ENCODE peak calls at places on chromosomes 3 and 15, in ten cellular contexts. O is IMR-90, K is HCT116, C is endothelial cell, E is adrenal gland, I is lower lobe of right lung, P is heart left ventricle, Q is right atrium auricular region, Z is mesothelial cell of epicardium, D is neural crest cell. G is an unnamed sample.

GRCh38 chr3:195563317-195563716 is 20.2 kb upstream of the PPP1R2 start:
- DNase-seq in P (no peak), I (no peak), K (no peak), Q (no peak), C (no peak), D (no peak), Z (no peak), E (no peak), O (no peak), G (no peak)

GRCh38 chr3:161274691-161275298 is 53.7 kb downstream of the NMD3 start:
- DNase-seq in Z (no peak), K (peak), D (peak), O (peak), P (peak), C (peak), E (peak), I (no peak), Q (no peak), G (no peak)

GRCh38 chr3:20669184-20669583 is 483.2 kb upstream of the SGO1 start:
- DNase-seq in D (no peak), O (no peak), E (peak), Z (no peak), P (peak), Q (no peak), C (no peak), I (no peak), K (no peak), G (no peak)

GRCh38 chr3:104102386-104102785 is 1264.3 kb upstream of the ALCAM start:
- DNase-seq in Q (no peak), O (peak), D (peak), C (peak), I (no peak), Z (no peak), P (no peak), E (no peak), K (peak), G (no peak)

GRCh38 chr3:168885028-168885427 is 778.5 kb downstream of the MECOM start:
- DNase-seq in O (peak), P (no peak), Z (no peak), D (no peak), C (no peak), Q (no peak), E (no peak), I (no peak), K (no peak), G (no peak)

GRCh38 chr3:8937064-8938020 is 25.9 kb downstream of the RAD18 start:
- DNase-seq in K (peak), P (no peak), D (no peak), C (no peak), I (no peak), Z (no peak), O (peak), E (no peak), Q (no peak), G (no peak)

GRCh38 chr3:132256984-132257383 is 60.2 kb upstream of the ACP3 start:
- DNase-seq in E (peak), Z (no peak), K (peak), D (peak), P (no peak), C (peak), I (no peak), O (peak), Q (no peak), G (no peak)

GRCh38 chr3:195003006-195003892 is 267.7 kb downstream of the XXYLT1 start:
- DNase-seq in I (peak), C (no peak), K (no peak), Z (no peak), P (peak), Q (peak), D (no peak), E (peak), O (no peak), G (peak)

GRCh38 chr3:69012111-69012835 is 1.2 kb downstream of the EOGT start:
- DNase-seq in Q (no peak), P (peak), O (peak), C (peak), K (no peak), I (peak), D (no peak), Z (no peak), E (peak), G (no peak)

GRCh38 chr3:86785381-86785780 is 205.6 kb downstream of the VGLL3 start:
- DNase-seq in K (no peak), C (no peak), E (no peak), Q (no peak), O (peak), P (no peak), I (no peak), D (no peak), Z (no peak), G (no peak)
- TF ChIP-seq CTCF in K (no peak), C (no peak), E (no peak), Q (no peak), O (peak), P (peak), I (no peak), D (peak), Z (peak), G (peak)

GRCh38 chr15:80978685-80979084 is 10.9 kb downstream of the MESD start:
- DNase-seq in P (no peak), K (no peak), D (no peak), Q (no peak), O (peak), I (no peak), E (no peak), Z (no peak), C (no peak), G (no peak)

GRCh38 chr15:80982839-80983238 is 6.8 kb downstream of the MESD start:
- DNase-seq in I (no peak), P (no peak), O (no peak), Z (no peak), E (no peak), D (no peak), C (no peak), K (no peak), Q (no peak), G (no peak)

GRCh38 chr15:80984856-80985255 is 4.8 kb downstream of the MESD start:
- DNase-seq in O (no peak), E (peak), I (no peak), K (no peak), P (no peak), C (no peak), D (no peak), Z (no peak), Q (no peak), G (no peak)

GRCh38 chr15:80979538-80980200 is 9.9 kb downstream of the MESD start:
- DNase-seq in E (no peak), D (no peak), Q (no peak), Z (no peak), C (no peak), I (no peak), O (no peak), K (no peak), P (no peak), G (no peak)

DNA sequence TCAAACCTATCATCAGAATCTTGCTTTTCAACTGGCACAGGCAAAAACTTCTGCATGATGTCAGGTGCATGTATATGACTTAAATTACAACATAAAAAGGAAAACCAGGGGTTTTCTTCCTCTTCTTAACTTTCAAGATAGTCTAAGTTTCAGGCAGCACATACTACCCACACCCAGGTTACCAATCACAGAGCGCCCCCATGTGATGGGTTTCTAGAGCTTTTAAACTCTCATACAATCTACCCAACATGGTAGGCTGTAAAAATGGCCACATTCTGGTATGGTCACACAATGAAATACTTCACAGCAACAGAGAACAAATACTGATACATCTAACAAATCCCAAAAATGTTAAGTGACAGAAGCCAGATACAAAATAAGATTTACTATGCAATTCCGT is 7.4 kb downstream of the MESD start:
- DNase-seq in Q (no peak), O (no peak), C (no peak), K (no peak), E (no peak), D (no peak), I (no peak), P (no peak), Z (no peak), G (no peak)
- TF ChIP-seq CTCF in Q (no peak), O (no peak), C (no peak), K (no peak), E (no peak), D (no peak), I (no peak), P (no peak), Z (no peak), G (no peak)

GRCh38 chr15:26179906-26180305 is 316.8 kb upstream of the ATP10A start:
- DNase-seq in Z (no peak), D (no peak), C (peak), Q (no peak), K (no peak), O (no peak), E (no peak), I (no peak), P (no peak), G (no peak)
- TF ChIP-seq CTCF in Z (no peak), D (peak), C (peak), Q (peak), K (no peak), O (no peak), E (no peak), I (no peak), P (peak), G (peak)

GRCh38 chr15:76668900-76669299 is 236.2 kb downstream of the SCAPER start:
- DNase-seq in D (no peak), C (no peak), P (no peak), Z (no peak), O (no peak), Q (no peak), K (no peak), I (no peak), E (no peak), G (no peak)

GRCh38 chr15:76664895-76665294 is 240.2 kb downstream of the SCAPER start:
- DNase-seq in C (no peak), I (no peak), O (no peak), Q (no peak), Z (no peak), K (no peak), E (no peak), D (no peak), P (no peak), G (no peak)

GRCh38 chr15:76664411-76664810 is 240.7 kb downstream of the SCAPER start:
- DNase-seq in E (no peak), K (no peak), P (no peak), I (no peak), O (no peak), Q (no peak), D (no peak), C (no peak), Z (no peak), G (no peak)

GRCh38 chr15:76669521-76669920 is 235.6 kb downstream of the SCAPER start:
- DNase-seq in Q (no peak), P (no peak), K (no peak), D (no peak), Z (no peak), E (no peak), I (no peak), C (no peak), O (no peak), G (no peak)

DNA sequence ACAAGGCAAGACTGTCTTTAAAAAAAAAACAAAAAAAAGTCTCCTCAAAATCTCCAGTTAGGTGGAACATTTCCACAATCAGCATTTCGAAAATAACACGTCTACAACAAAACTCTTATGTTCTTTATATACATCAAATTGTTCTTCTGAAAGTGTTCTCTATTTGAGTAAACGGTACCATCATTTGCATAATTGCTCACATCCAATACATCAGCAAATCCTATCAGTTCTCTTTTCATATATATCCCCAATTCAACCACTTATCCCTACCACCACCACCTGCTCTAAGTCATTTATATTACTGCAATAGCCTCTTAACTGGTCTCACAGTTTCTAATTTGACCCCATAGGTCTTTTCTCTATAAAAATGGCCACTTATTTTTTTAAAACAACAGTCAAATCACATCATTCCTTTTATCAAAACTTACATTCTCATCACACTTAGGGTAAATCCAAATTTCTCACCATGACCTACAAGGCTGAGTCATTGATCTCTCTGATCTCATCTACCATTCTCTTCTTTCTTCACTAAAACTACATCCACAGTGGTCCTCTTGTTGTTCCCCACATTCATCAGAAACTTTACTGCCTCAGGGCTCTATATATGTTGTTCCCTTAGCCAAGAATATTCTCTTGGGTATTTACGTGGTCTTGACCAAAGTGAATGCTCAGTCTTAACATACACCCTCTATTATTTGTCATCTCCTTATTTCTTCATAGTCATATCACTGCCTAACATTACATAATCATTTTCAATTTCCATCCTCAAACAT is 237.0 kb downstream of the SCAPER start:
- DNase-seq in D (no peak), K (no peak), Z (no peak), O (peak), C (no peak), I (no peak), E (no peak), Q (no peak), P (no peak), G (no peak)
- TF ChIP-seq CTCF in D (no peak), K (no peak), Z (no peak), O (no peak), C (no peak), I (no peak), E (no peak), Q (no peak), P (no peak), G (no peak)

GRCh38 chr15:71785996-71786395 is 24.4 kb upstream of the NR2E3 start:
- DNase-seq in I (no peak), Z (no peak), P (no peak), K (no peak), Q (no peak), O (no peak), C (no peak), D (no peak), E (no peak), G (no peak)

GRCh38 chr15:71786673-71787072 is 23.7 kb upstream of the NR2E3 start:
- DNase-seq in O (no peak), I (no peak), P (no peak), K (no peak), D (no peak), E (no peak), Z (no peak), Q (no peak), C (no peak), G (no peak)

GRCh38 chr15:71782447-71783165 is 27.7 kb upstream of the NR2E3 start:
- DNase-seq in C (no peak), Q (peak), P (no peak), E (no peak), D (no peak), I (no peak), Z (no peak), K (no peak), O (no peak), G (peak)

GRCh38 chr15:71781965-71782265 is 28.4 kb upstream of the NR2E3 start:
- DNase-seq in I (no peak), P (no peak), K (no peak), Z (no peak), D (no peak), Q (peak), O (no peak), C (no peak), E (no peak), G (peak)

DNA sequence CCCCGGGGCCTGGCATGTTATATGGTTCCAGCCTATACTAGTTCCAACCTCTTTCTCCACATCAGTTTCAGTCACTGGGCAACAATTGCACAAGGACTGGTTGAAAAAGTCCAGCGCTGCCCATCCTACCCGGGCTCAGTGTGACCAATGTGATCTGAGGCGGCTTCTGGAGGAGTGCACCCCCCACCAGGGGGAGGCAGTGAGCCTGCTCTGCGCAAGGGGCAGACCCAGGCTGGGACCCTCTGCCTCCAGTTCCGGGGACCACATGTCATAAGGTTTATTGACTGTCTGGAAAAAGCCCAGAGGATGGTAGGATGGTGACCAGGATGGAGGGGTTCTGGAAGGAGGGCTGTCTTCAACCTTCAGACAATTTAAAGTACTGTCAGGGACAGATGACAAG is 25.6 kb upstream of the NR2E3 start:
- DNase-seq in C (peak), I (no peak), E (no peak), Q (no peak), D (no peak), O (no peak), K (no peak), Z (no peak), P (no peak), G (peak)
- TF ChIP-seq CTCF in C (peak), I (peak), E (no peak), Q (no peak), D (peak), O (peak), K (peak), Z (no peak), P (peak), G (peak)

DNA sequence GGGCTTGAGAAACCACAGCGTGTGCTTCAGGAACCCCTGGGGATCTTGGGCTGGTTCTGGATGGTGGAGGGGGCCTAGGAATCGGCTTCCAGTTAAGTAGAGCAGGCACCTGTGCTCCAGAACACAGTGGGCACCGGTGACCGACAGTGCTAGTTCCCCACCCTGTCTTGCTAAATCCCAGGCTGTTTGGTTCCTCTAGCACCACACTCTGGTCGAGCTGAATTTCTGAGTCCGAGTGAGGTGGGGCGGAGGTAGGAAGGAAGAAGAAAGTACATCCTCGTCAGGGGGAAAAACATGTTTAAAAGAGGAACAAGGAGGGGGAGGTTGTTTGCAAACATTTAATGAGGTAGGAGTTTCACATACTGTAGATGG is 29.1 kb downstream of the SLC6A6 start:
- DNase-seq in K (no peak), P (no peak), D (no peak), O (no peak), I (peak), E (no peak), C (no peak), Z (no peak), Q (no peak), G (no peak)
- TF ChIP-seq CTCF in K (no peak), P (no peak), D (no peak), O (no peak), I (no peak), E (no peak), C (no peak), Z (no peak), Q (no peak), G (no peak)

GRCh38 chr3:45084361-45084760 is 58.3 kb downstream of the CLEC3B start:
- DNase-seq in D (no peak), Q (no peak), P (no peak), K (no peak), Z (no peak), O (no peak), I (no peak), C (no peak), E (no peak), G (no peak)

GRCh38 chr3:45087155-45087554 is 59.0 kb downstream of the CDCP1 start:
- DNase-seq in K (no peak), C (no peak), Q (no peak), Z (no peak), E (no peak), O (peak), D (no peak), I (no peak), P (no peak), G (no peak)

GRCh38 chr3:45083023-45083422 is 56.9 kb downstream of the CLEC3B start:
- DNase-seq in E (no peak), C (no peak), I (no peak), O (no peak), D (no peak), Z (no peak), K (no peak), Q (no peak), P (no peak), G (no peak)

GRCh38 chr3:45082139-45082538 is 56.0 kb downstream of the CLEC3B start:
- DNase-seq in C (no peak), K (no peak), P (no peak), I (no peak), E (no peak), Q (no peak), O (peak), Z (no peak), D (no peak), G (no peak)

DNA sequence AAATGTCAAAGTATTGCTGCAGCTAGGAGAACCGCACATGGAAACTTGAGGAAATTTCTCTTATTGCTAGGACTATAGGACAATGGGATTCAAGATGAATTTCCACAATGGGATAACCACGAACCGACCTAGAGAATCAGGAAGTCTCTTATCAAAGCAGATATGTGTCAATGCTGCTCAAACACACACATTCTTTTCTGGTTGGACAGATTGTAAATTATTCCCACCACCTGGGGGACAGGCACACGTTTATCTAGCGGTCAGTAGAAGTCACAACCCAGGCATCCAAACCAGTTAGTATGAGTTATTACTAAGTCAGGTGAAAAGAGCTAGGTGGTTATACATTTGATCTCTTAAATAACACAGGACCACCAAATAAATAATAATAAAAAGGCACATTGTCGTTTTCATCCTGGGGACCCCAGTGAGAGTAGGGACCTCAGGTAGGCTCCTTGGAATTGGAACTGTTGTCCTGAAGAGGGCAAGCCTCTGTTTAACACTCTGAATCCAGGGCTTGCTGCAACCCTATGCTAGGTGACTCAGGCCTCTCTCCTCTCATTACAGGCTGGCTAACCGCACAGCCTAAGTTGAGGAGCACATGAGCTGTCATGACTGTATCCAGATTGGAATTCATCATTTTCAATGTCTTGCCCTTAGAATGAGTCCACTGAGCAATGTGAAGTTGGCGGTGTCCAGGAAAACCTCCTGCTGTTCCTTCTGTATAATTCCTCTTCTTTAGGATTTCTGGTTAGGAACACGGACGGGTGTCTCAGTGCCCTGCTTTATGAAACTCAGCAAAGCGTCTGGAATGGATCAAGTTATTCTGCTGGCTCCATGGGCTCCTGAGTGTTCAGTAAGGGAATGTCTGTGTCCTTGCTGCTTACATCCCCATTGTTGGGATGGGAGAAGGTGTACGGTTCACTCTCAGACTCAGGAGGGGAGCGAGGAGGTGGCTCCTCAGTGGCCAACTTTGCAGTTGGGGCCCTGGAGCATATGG is 59.0 kb downstream of the CLEC3B start:
- DNase-seq in P (no peak), D (no peak), Q (no peak), C (no peak), E (no peak), I (no peak), Z (no peak), O (peak), K (no peak), G (no peak)
- TF ChIP-seq CTCF in P (no peak), D (no peak), Q (no peak), C (no peak), E (no peak), I (no peak), Z (no peak), O (no peak), K (no peak), G (no peak)